ENCODE peak calls at places on chromosomes 7 and 10, in four cellular contexts. One of them, this sample, is unnamed.

GRCh38 chr7:151251328-151251925 is 2.9 kb upstream of the SMARCD3 start:
- DNase-seq in DMS79: no peak
- DNase-seq in NCI-H446 treated with DMSO at 0.1 percent for 48 hours: no peak
- DNase-seq in HS-27A: no peak
- DNase-seq in this sample: peak

GRCh38 chr7:32427769-32428291 is 62.4 kb downstream of the LSM5 start:
- DNase-seq in DMS79: peak
- DNase-seq in NCI-H446 treated with DMSO at 0.1 percent for 48 hours: no peak
- DNase-seq in HS-27A: no peak
- DNase-seq in this sample: peak

GRCh38 chr10:119546009-119546408 is 3.5 kb upstream of the RGS10 start:
- DNase-seq in DMS79: no peak
- DNase-seq in NCI-H446 treated with DMSO at 0.1 percent for 48 hours: no peak
- DNase-seq in HS-27A: no peak
- DNase-seq in this sample: no peak

GRCh38 chr10:112696587-112696986 is 249.6 kb downstream of the VTI1A start:
- DNase-seq in DMS79: no peak
- DNase-seq in NCI-H446 treated with DMSO at 0.1 percent for 48 hours: no peak
- DNase-seq in HS-27A: no peak
- DNase-seq in this sample: no peak

GRCh38 chr10:34102917-34103506 is 712.1 kb downstream of the PARD3 start:
- DNase-seq in DMS79: no peak
- DNase-seq in NCI-H446 treated with DMSO at 0.1 percent for 48 hours: no peak
- DNase-seq in HS-27A: no peak
- DNase-seq in this sample: no peak

GRCh38 chr10:52677087-52677486 is 95.5 kb downstream of the MBL2 start:
- DNase-seq in DMS79: no peak
- DNase-seq in NCI-H446 treated with DMSO at 0.1 percent for 48 hours: no peak
- DNase-seq in HS-27A: no peak
- DNase-seq in this sample: no peak

GRCh38 chr10:128324058-128324457 is 197.8 kb upstream of the MKI67 start:
- DNase-seq in DMS79: no peak
- DNase-seq in NCI-H446 treated with DMSO at 0.1 percent for 48 hours: no peak
- DNase-seq in HS-27A: no peak
- DNase-seq in this sample: no peak

GRCh38 chr10:131743190-131744151 is 157.3 kb upstream of the PPP2R2D start:
- DNase-seq in DMS79: no peak
- DNase-seq in NCI-H446 treated with DMSO at 0.1 percent for 48 hours: no peak
- DNase-seq in HS-27A: no peak
- DNase-seq in this sample: no peak

GRCh38 chr10:23367896-23368685 is 23.5 kb upstream of the C10orf67 start:
- DNase-seq in DMS79: no peak
- DNase-seq in NCI-H446 treated with DMSO at 0.1 percent for 48 hours: no peak
- DNase-seq in HS-27A: no peak
- DNase-seq in this sample: no peak

GRCh38 chr10:43350686-43351085 is 20.8 kb upstream of the FXYD4 start:
- DNase-seq in DMS79: no peak
- DNase-seq in NCI-H446 treated with DMSO at 0.1 percent for 48 hours: no peak
- DNase-seq in HS-27A: no peak
- DNase-seq in this sample: no peak

GRCh38 chr7:44995555-44996493 is 4.2 kb upstream of the CCM2 start:
- DNase-seq in DMS79: no peak
- DNase-seq in NCI-H446 treated with DMSO at 0.1 percent for 48 hours: no peak
- DNase-seq in HS-27A: no peak
- DNase-seq in this sample: no peak

GRCh38 chr7:94509264-94509878 is at the start of gene CASD1:
- DNase-seq in DMS79: peak
- DNase-seq in NCI-H446 treated with DMSO at 0.1 percent for 48 hours: no peak
- DNase-seq in HS-27A: no peak
- DNase-seq in this sample: no peak

GRCh38 chr10:110642980-110643655 is 1.0 kb upstream of the RBM20 start:
- DNase-seq in DMS79: no peak
- DNase-seq in NCI-H446 treated with DMSO at 0.1 percent for 48 hours: no peak
- DNase-seq in HS-27A: no peak
- DNase-seq in this sample: no peak